ENCODE peak calls at places on chromosomes 12 and 14, in seven cellular contexts. One of them, this sample, is unnamed.

GRCh38 chr14:28681681-28682080 is 84.9 kb upstream of the FOXG1 start:
- DNase-seq in endothelial cell of umbilical vein: no peak
- DNase-seq in fibroblast of lung: no peak
- DNase-seq in left ventricle myocardium inferior: no peak
- DNase-seq in CD8-positive, alpha-beta memory T cell: no peak
- DNase-seq in transverse colon: no peak
- DNase-seq in cardiac muscle cell: no peak
- DNase-seq in this sample: no peak

GRCh38 chr12:5395443-5396401 is 36.2 kb upstream of the NTF3 start:
- DNase-seq in endothelial cell of umbilical vein: no peak
- DNase-seq in fibroblast of lung: no peak
- DNase-seq in left ventricle myocardium inferior: no peak
- DNase-seq in CD8-positive, alpha-beta memory T cell: no peak
- DNase-seq in transverse colon: no peak
- DNase-seq in cardiac muscle cell: no peak
- DNase-seq in this sample: no peak

GRCh38 chr12:18824287-18824686 is 86.4 kb downstream of the CAPZA3 start:
- DNase-seq in endothelial cell of umbilical vein: no peak
- DNase-seq in fibroblast of lung: no peak
- DNase-seq in left ventricle myocardium inferior: no peak
- DNase-seq in CD8-positive, alpha-beta memory T cell: no peak
- DNase-seq in transverse colon: no peak
- DNase-seq in cardiac muscle cell: no peak
- DNase-seq in this sample: no peak

GRCh38 chr12:1429980-1430379 is 164.4 kb downstream of the FBXL14 start:
- DNase-seq in endothelial cell of umbilical vein: no peak
- DNase-seq in fibroblast of lung: peak; percentile 77
- DNase-seq in left ventricle myocardium inferior: no peak
- DNase-seq in CD8-positive, alpha-beta memory T cell: no peak
- DNase-seq in transverse colon: no peak
- DNase-seq in cardiac muscle cell: no peak
- DNase-seq in this sample: no peak

GRCh38 chr12:12404297-12404696 is 47.4 kb downstream of the BORCS5 start:
- DNase-seq in endothelial cell of umbilical vein: no peak
- DNase-seq in fibroblast of lung: no peak
- DNase-seq in left ventricle myocardium inferior: no peak
- DNase-seq in CD8-positive, alpha-beta memory T cell: no peak
- DNase-seq in transverse colon: no peak
- DNase-seq in cardiac muscle cell: no peak
- DNase-seq in this sample: no peak

GRCh38 chr12:120709976-120710804 is at the start of gene UNC119B:
- DNase-seq in endothelial cell of umbilical vein: peak; percentile 74
- DNase-seq in fibroblast of lung: peak; percentile 66
- DNase-seq in left ventricle myocardium inferior: peak; percentile 78
- DNase-seq in CD8-positive, alpha-beta memory T cell: peak; percentile 68
- DNase-seq in transverse colon: peak; percentile 65
- DNase-seq in cardiac muscle cell: peak; percentile 82
- DNase-seq in this sample: peak; percentile 70

GRCh38 chr14:51663783-51664326 is 12.1 kb downstream of the FRMD6 start:
- DNase-seq in endothelial cell of umbilical vein: no peak
- DNase-seq in fibroblast of lung: no peak
- DNase-seq in left ventricle myocardium inferior: no peak
- DNase-seq in CD8-positive, alpha-beta memory T cell: no peak
- DNase-seq in transverse colon: no peak
- DNase-seq in cardiac muscle cell: no peak
- DNase-seq in this sample: no peak

GRCh38 chr14:99420711-99421110 is 59.9 kb downstream of the SETD3 start:
- DNase-seq in endothelial cell of umbilical vein: peak; percentile 26
- DNase-seq in fibroblast of lung: peak; percentile 13
- DNase-seq in left ventricle myocardium inferior: no peak
- DNase-seq in CD8-positive, alpha-beta memory T cell: no peak
- DNase-seq in transverse colon: peak; percentile 55
- DNase-seq in cardiac muscle cell: no peak
- DNase-seq in this sample: no peak

GRCh38 chr12:71810905-71811304 is 28.7 kb upstream of the TBC1D15 start:
- DNase-seq in endothelial cell of umbilical vein: no peak
- DNase-seq in fibroblast of lung: no peak
- DNase-seq in left ventricle myocardium inferior: no peak
- DNase-seq in CD8-positive, alpha-beta memory T cell: no peak
- DNase-seq in transverse colon: no peak
- DNase-seq in cardiac muscle cell: no peak
- DNase-seq in this sample: no peak

GRCh38 chr14:23512156-23512555 is 39.4 kb downstream of the ZFHX2 start:
- DNase-seq in endothelial cell of umbilical vein: no peak
- DNase-seq in fibroblast of lung: peak; percentile 7
- DNase-seq in left ventricle myocardium inferior: no peak
- DNase-seq in CD8-positive, alpha-beta memory T cell: no peak
- DNase-seq in transverse colon: no peak
- DNase-seq in cardiac muscle cell: no peak
- DNase-seq in this sample: no peak

GRCh38 chr12:60437297-60437696 is 841.5 kb downstream of the SLC16A7 start:
- DNase-seq in endothelial cell of umbilical vein: peak; percentile 89
- DNase-seq in fibroblast of lung: no peak
- DNase-seq in left ventricle myocardium inferior: no peak
- DNase-seq in CD8-positive, alpha-beta memory T cell: no peak
- DNase-seq in transverse colon: no peak
- DNase-seq in cardiac muscle cell: no peak
- DNase-seq in this sample: no peak

GRCh38 chr12:77845831-77846230 is 15.1 kb downstream of the NAV3 start:
- DNase-seq in endothelial cell of umbilical vein: peak; percentile 85
- DNase-seq in fibroblast of lung: peak; percentile 85
- DNase-seq in left ventricle myocardium inferior: no peak
- DNase-seq in CD8-positive, alpha-beta memory T cell: no peak
- DNase-seq in transverse colon: no peak
- DNase-seq in cardiac muscle cell: no peak
- DNase-seq in this sample: no peak

GRCh38 chr14:63130531-63130930 is 73.7 kb upstream of the RHOJ start:
- DNase-seq in endothelial cell of umbilical vein: no peak
- DNase-seq in fibroblast of lung: no peak
- DNase-seq in left ventricle myocardium inferior: no peak
- DNase-seq in CD8-positive, alpha-beta memory T cell: no peak
- DNase-seq in transverse colon: no peak
- DNase-seq in cardiac muscle cell: no peak
- DNase-seq in this sample: no peak

GRCh38 chr14:78697341-78697740 is 527.2 kb downstream of the NRXN3 start:
- DNase-seq in endothelial cell of umbilical vein: peak; percentile 46
- DNase-seq in fibroblast of lung: peak; percentile 38
- DNase-seq in left ventricle myocardium inferior: no peak
- DNase-seq in CD8-positive, alpha-beta memory T cell: no peak
- DNase-seq in transverse colon: no peak
- DNase-seq in cardiac muscle cell: peak; percentile 29
- DNase-seq in this sample: no peak

GRCh38 chr12:4441355-4442330 is 4.0 kb downstream of the FGF6 start:
- DNase-seq in endothelial cell of umbilical vein: no peak
- DNase-seq in fibroblast of lung: no peak
- DNase-seq in left ventricle myocardium inferior: no peak
- DNase-seq in CD8-positive, alpha-beta memory T cell: no peak
- DNase-seq in transverse colon: no peak
- DNase-seq in cardiac muscle cell: peak; percentile 15
- DNase-seq in this sample: no peak

GRCh38 chr14:85483652-85484051 is 46.3 kb upstream of the FLRT2 start:
- DNase-seq in endothelial cell of umbilical vein: peak; percentile 19
- DNase-seq in fibroblast of lung: no peak
- DNase-seq in left ventricle myocardium inferior: no peak
- DNase-seq in CD8-positive, alpha-beta memory T cell: no peak
- DNase-seq in transverse colon: no peak
- DNase-seq in cardiac muscle cell: no peak
- DNase-seq in this sample: no peak
- H3K9me3 ChIP-seq in endothelial cell of umbilical vein: no peaks in the 10 kb centered on the region
- H3K9me3 ChIP-seq in fibroblast of lung: no peaks in the 10 kb centered on the region
- H3K9me3 ChIP-seq in left ventricle myocardium inferior: no peaks in the 10 kb centered on the region
- H3K9me3 ChIP-seq in CD8-positive, alpha-beta memory T cell: no peaks in the 10 kb centered on the region
- H3K9me3 ChIP-seq in transverse colon: no peaks in the 10 kb centered on the region
- H3K9me3 ChIP-seq in cardiac muscle cell: no peaks in the 10 kb centered on the region
- H3K9me3 ChIP-seq in this sample: no peaks in the 10 kb centered on the region

DNA sequence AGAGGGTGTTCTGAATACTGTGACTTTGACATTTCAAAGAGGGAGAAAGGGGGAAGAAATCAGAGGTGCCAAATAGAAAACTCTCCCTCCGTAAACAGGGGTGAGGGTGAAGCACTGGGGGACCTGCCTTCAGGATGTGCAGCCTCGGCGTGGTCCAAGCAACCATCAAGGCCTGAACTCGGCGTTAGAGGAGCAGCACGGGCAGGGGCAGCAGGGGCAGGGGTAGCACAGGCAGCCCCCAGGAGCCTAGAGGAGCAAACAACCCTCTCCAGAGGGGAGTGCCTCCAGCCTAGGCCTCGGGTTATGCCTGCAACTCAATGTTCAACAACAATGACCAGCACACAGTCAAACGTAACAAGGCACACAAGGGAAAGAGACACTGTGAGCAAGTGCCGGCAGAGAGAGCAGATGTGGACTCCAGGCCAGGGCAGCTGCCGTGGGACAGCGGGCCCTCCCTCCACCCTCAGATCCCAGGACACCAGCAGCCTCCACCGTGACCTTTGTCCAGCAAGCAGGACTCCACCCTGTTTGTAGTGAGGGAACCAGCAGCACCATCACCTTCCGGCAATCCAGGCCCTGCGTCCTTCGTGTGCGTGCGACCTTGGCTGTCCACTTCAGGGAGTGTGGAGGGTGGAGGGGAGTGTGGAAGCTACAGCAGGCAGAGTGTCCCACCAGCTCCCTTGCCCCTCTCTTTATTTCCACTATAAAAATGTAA is 18.0 kb downstream of the GALNT9 start:
- DNase-seq in endothelial cell of umbilical vein: no peak
- DNase-seq in fibroblast of lung: no peak
- DNase-seq in left ventricle myocardium inferior: no peak
- DNase-seq in CD8-positive, alpha-beta memory T cell: no peak
- DNase-seq in transverse colon: no peak
- DNase-seq in cardiac muscle cell: no peak
- DNase-seq in this sample: no peak
- H3K9me3 ChIP-seq in endothelial cell of umbilical vein: no peaks in the 10 kb centered on the region
- H3K9me3 ChIP-seq in fibroblast of lung: no peaks in the 10 kb centered on the region
- H3K9me3 ChIP-seq in left ventricle myocardium inferior: peaks cover 35% of the 10 kb centered on the region
- H3K9me3 ChIP-seq in CD8-positive, alpha-beta memory T cell: no peaks in the 10 kb centered on the region
- H3K9me3 ChIP-seq in transverse colon: peaks cover 2% of the 10 kb centered on the region
- H3K9me3 ChIP-seq in cardiac muscle cell: no peaks in the 10 kb centered on the region
- H3K9me3 ChIP-seq in this sample: no peaks in the 10 kb centered on the region

DNA sequence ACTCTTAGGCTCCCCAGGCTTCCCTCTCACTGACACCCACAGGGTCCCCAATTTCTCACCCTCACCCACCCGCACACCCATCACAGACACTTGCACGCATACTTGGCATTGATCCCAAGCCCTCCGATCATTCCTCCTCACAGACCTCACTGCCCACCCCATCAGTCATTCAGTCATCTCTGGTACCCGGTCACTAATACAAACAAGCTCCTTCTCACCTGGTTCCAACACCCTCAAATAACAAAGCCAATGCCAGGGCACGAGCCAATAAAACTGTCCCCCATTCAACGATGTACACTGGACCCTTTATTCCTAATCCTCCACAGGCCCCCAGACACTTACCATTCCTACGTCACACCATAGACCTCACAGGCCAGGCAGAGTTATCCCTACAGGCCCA is 2.3 kb downstream of the ZNF605 start:
- DNase-seq in endothelial cell of umbilical vein: no peak
- DNase-seq in fibroblast of lung: no peak
- DNase-seq in left ventricle myocardium inferior: no peak
- DNase-seq in CD8-positive, alpha-beta memory T cell: no peak
- DNase-seq in transverse colon: no peak
- DNase-seq in cardiac muscle cell: no peak
- DNase-seq in this sample: no peak
- H3K9me3 ChIP-seq in endothelial cell of umbilical vein: peaks cover 3% of the 10 kb centered on the region
- H3K9me3 ChIP-seq in fibroblast of lung: peaks cover 18% of the 10 kb centered on the region
- H3K9me3 ChIP-seq in left ventricle myocardium inferior: peaks cover 51% of the 10 kb centered on the region
- H3K9me3 ChIP-seq in CD8-positive, alpha-beta memory T cell: no peaks in the 10 kb centered on the region
- H3K9me3 ChIP-seq in transverse colon: peaks cover 6% of the 10 kb centered on the region
- H3K9me3 ChIP-seq in cardiac muscle cell: no peaks in the 10 kb centered on the region
- H3K9me3 ChIP-seq in this sample: no peaks in the 10 kb centered on the region

GRCh38 chr14:20179218-20179617 is 11.5 kb upstream of the OR11G2 start:
- DNase-seq in endothelial cell of umbilical vein: no peak
- DNase-seq in fibroblast of lung: no peak
- DNase-seq in left ventricle myocardium inferior: peak; percentile 13
- DNase-seq in CD8-positive, alpha-beta memory T cell: no peak
- DNase-seq in transverse colon: peak; percentile 8
- DNase-seq in cardiac muscle cell: no peak
- DNase-seq in this sample: no peak
- H3K9me3 ChIP-seq in endothelial cell of umbilical vein: peaks cover 6% of the 10 kb centered on the region
- H3K9me3 ChIP-seq in fibroblast of lung: no peaks in the 10 kb centered on the region
- H3K9me3 ChIP-seq in left ventricle myocardium inferior: no peaks in the 10 kb centered on the region
- H3K9me3 ChIP-seq in CD8-positive, alpha-beta memory T cell: no peaks in the 10 kb centered on the region
- H3K9me3 ChIP-seq in transverse colon: no peaks in the 10 kb centered on the region
- H3K9me3 ChIP-seq in cardiac muscle cell: no peaks in the 10 kb centered on the region
- H3K9me3 ChIP-seq in this sample: no peaks in the 10 kb centered on the region

DNA sequence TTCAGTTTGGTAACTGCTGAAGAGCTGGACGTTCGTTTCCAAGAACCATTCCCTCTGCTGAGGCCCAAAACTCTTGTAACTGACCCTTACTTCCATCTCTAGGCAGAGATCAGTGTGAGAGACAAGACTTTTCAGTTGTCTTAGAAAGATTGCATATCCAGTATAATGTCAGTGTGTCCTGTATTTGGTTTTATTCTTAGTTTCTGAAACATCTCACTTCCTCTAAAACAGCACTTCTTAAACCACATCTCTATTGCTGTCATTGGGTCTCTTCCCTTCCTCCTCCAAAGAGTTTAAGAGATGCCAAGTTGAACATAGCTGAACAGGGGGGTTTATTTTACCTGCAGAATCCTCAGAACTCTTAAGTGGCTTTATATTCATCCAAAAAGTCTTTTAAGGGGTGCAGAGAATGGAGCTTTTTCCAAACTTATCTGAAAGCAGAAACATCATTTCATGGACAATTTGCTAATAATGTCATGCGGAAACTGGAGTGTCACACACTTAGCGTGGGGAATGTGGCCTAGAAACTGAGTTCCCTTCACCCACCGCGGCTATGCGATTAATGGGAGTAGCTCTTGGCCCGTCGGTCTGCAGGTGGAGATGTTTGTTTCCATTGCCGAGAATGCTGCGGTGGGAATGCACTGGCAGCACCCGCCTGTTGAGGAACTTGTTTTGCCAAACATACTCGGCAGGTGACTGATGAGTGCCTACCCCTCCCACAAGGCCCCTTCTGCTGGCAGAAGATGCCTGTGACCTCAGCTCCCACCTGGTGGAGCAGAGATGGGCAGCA is 148.2 kb downstream of the ADGRD1 start:
- DNase-seq in endothelial cell of umbilical vein: no peak
- DNase-seq in fibroblast of lung: no peak
- DNase-seq in left ventricle myocardium inferior: no peak
- DNase-seq in CD8-positive, alpha-beta memory T cell: no peak
- DNase-seq in transverse colon: peak; percentile 5
- DNase-seq in cardiac muscle cell: no peak
- DNase-seq in this sample: no peak
- H3K9me3 ChIP-seq in endothelial cell of umbilical vein: no peaks in the 10 kb centered on the region
- H3K9me3 ChIP-seq in fibroblast of lung: no peaks in the 10 kb centered on the region
- H3K9me3 ChIP-seq in left ventricle myocardium inferior: no peaks in the 10 kb centered on the region
- H3K9me3 ChIP-seq in CD8-positive, alpha-beta memory T cell: no peaks in the 10 kb centered on the region
- H3K9me3 ChIP-seq in transverse colon: no peaks in the 10 kb centered on the region
- H3K9me3 ChIP-seq in cardiac muscle cell: no peaks in the 10 kb centered on the region
- H3K9me3 ChIP-seq in this sample: no peaks in the 10 kb centered on the region

This sample was measured in T-helper 17 cell.